ENCODE peak calls at places on chromosome 18, in nine cellular contexts. R is activated CD8-positive, alpha-beta T cell treated with anti-CD3 and anti-CD28 coated beads for 36 hours; C is heart right ventricle; U is transverse colon; W is B cell; M is lung; Z is WTC11; I is omental fat pad; P is epithelial cell of esophagus. N is an unnamed sample.

GRCh38 chr18:50396005-50396404 is 21.2 kb downstream of the SKA1 start:
- DNase-seq in W (no peak), Z (no peak), R (no peak), C (no peak), P (no peak), I (no peak), M (no peak), U (no peak), N (no peak)

GRCh38 chr18:907880-908512 is 3.3 kb downstream of the ADCYAP1 start:
- DNase-seq in M (no peak), C (no peak), U (no peak), I (no peak), P (no peak), W (no peak), R (no peak), Z (peak), N (peak)

GRCh38 chr18:55236150-55236931 is 277.1 kb upstream of the CCDC68 start:
- DNase-seq in Z (no peak), C (peak), U (no peak), R (no peak), I (no peak), M (no peak), P (no peak), W (no peak), N (no peak)

GRCh38 chr18:65983750-65984149 is 232.9 kb downstream of the CDH7 start:
- DNase-seq in P (peak), C (no peak), I (no peak), W (no peak), R (no peak), U (no peak), Z (no peak), M (no peak), N (no peak)

GRCh38 chr18:11906926-11907874 is 917 bp downstream of the MPPE1 start:
- DNase-seq in Z (peak), P (no peak), U (no peak), W (no peak), R (peak), I (no peak), C (no peak), M (no peak), N (no peak)

GRCh38 chr18:12092398-12093229 is 1.0 kb upstream of the ANKRD62 start:
- DNase-seq in I (no peak), C (peak), U (peak), P (peak), Z (peak), W (no peak), M (no peak), R (no peak), N (peak)

GRCh38 chr18:7038330-7038846 is 79.2 kb downstream of the LAMA1 start:
- DNase-seq in Z (peak), P (peak), W (no peak), R (peak), U (peak), I (peak), M (peak), C (peak), N (peak)

GRCh38 chr18:72530622-72531021 is 13.5 kb downstream of the CBLN2 start:
- DNase-seq in C (no peak), I (no peak), M (no peak), Z (no peak), U (no peak), R (no peak), P (peak), W (no peak), N (no peak)

GRCh38 chr18:448116-448515 is 52.4 kb downstream of the COLEC12 start:
- DNase-seq in U (no peak), P (no peak), C (no peak), R (no peak), I (no peak), W (no peak), Z (no peak), M (no peak), N (no peak)

GRCh38 chr18:911025-911424 is 6.4 kb downstream of the ADCYAP1 start:
- DNase-seq in C (no peak), U (no peak), P (no peak), W (no peak), R (no peak), M (no peak), I (no peak), Z (no peak), N (no peak)

GRCh38 chr18:47343291-47343690 is 91.8 kb upstream of the SKOR2 start:
- DNase-seq in I (no peak), Z (no peak), P (no peak), U (no peak), M (no peak), C (no peak), R (no peak), W (no peak), N (no peak)

GRCh38 chr18:11783716-11784331 is 67.4 kb upstream of the CHMP1B start:
- DNase-seq in Z (no peak), M (no peak), R (no peak), P (no peak), W (no peak), C (no peak), I (no peak), U (no peak), N (no peak)

GRCh38 chr18:74742573-74742972 is 144.9 kb downstream of the ZNF407 start:
- DNase-seq in Z (no peak), P (no peak), M (no peak), C (no peak), W (no peak), R (no peak), I (no peak), U (no peak), N (peak)

GRCh38 chr18:34867520-34867919 is 157.4 kb downstream of the DTNA start:
- DNase-seq in M (no peak), I (no peak), U (no peak), Z (peak), W (no peak), P (no peak), R (peak), C (peak), N (peak)

GRCh38 chr18:79926306-79926705 is 25.1 kb downstream of the SLC66A2 start:
- DNase-seq in M (no peak), C (no peak), U (no peak), P (no peak), Z (peak), W (peak), I (peak), R (no peak), N (no peak)

GRCh38 chr18:3514312-3515216 is 64.6 kb downstream of the TGIF1 start:
- DNase-seq in M (no peak), C (no peak), R (no peak), W (no peak), Z (no peak), P (no peak), I (no peak), U (no peak), N (no peak)

GRCh38 chr18:56997200-56997599 is 149.7 kb upstream of the BOD1L2 start:
- DNase-seq in W (no peak), C (no peak), I (no peak), U (no peak), M (no peak), Z (no peak), R (no peak), P (no peak), N (no peak)

GRCh38 chr18:32847719-32848118 is 74.9 kb upstream of the KLHL14 start:
- DNase-seq in I (no peak), U (no peak), R (no peak), P (no peak), M (no peak), W (no peak), Z (peak), C (no peak), N (peak)

GRCh38 chr18:27845897-27846296 is 331.0 kb downstream of the CDH2 start:
- DNase-seq in U (no peak), Z (no peak), C (no peak), M (no peak), W (no peak), I (no peak), P (no peak), R (no peak), N (no peak)

GRCh38 chr18:9354256-9354655 is 19.7 kb downstream of the TWSG1 start:
- DNase-seq in Z (no peak), U (no peak), I (no peak), W (no peak), P (no peak), C (no peak), M (no peak), R (no peak), N (no peak)

GRCh38 chr18:11091746-11092145 is 57.6 kb downstream of the PIEZO2 start:
- DNase-seq in Z (no peak), I (no peak), W (no peak), R (no peak), M (no peak), C (no peak), U (no peak), P (no peak), N (no peak)

GRCh38 chr18:69838620-69839411 is 108.9 kb downstream of the CD226 start:
- DNase-seq in C (no peak), Z (peak), P (peak), M (no peak), R (peak), W (no peak), I (no peak), U (no peak), N (peak)

GRCh38 chr18:14189858-14190257 is 57.6 kb upstream of the ZNF519 start:
- DNase-seq in U (no peak), I (no peak), M (no peak), Z (no peak), C (no peak), R (peak), W (no peak), P (peak), N (no peak)

GRCh38 chr18:2958819-2959298 is 54.1 kb downstream of the LPIN2 start:
- DNase-seq in C (no peak), M (no peak), W (no peak), Z (no peak), P (no peak), U (no peak), R (peak), I (no peak), N (no peak)

GRCh38 chr18:51391215-51391614 is 193.7 kb upstream of the MEX3C start:
- DNase-seq in C (no peak), Z (no peak), P (no peak), I (no peak), W (no peak), M (no peak), R (no peak), U (no peak), N (no peak)

GRCh38 chr18:42072407-42072806 is 117.4 kb downstream of the PIK3C3 start:
- DNase-seq in C (no peak), W (no peak), M (no peak), P (no peak), I (no peak), Z (no peak), U (no peak), R (peak), N (no peak)
- TF ChIP-seq CTCF in C (no peak), W (no peak), M (no peak), P (no peak), I (no peak), Z (no peak), U (no peak), R (peak), N (no peak)

DNA sequence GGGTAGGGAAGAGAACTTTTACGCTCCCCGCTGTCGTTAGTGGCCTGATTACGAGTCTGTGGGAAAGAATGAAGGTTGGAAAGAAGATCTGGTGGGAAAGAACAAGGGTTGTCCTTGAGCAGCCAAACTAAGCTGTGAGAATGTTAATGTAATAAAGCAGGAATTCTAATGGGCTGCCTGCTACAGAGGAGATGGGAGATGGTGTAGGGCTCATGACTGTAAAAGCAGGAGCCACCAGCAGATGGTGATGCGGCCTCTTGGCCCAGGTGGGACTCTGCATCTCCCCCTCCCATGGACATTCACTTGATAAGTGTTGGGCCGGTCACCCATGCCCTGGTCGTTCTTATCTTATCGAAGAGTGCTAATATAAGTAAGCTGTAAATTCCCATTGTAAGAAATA is 150.0 kb downstream of the NEDD4L start:
- DNase-seq in R (no peak), P (no peak), Z (peak), I (no peak), C (no peak), M (no peak), U (no peak), W (no peak), N (peak)
- TF ChIP-seq CTCF in R (no peak), P (peak), Z (peak), I (no peak), C (peak), M (no peak), U (no peak), W (no peak), N (peak)

GRCh38 chr18:21914739-21915319 is 174.2 kb downstream of the MIB1 start:
- DNase-seq in W (no peak), P (peak), I (no peak), R (no peak), Z (peak), C (no peak), M (no peak), U (peak), N (peak)
- TF ChIP-seq CTCF in W (no peak), P (peak), I (no peak), R (peak), Z (peak), C (peak), M (peak), U (peak), N (peak)

GRCh38 chr18:36714476-36714875 is 114.3 kb downstream of the TPGS2 start:
- DNase-seq in W (no peak), Z (no peak), M (no peak), U (no peak), P (no peak), I (no peak), R (no peak), C (no peak), N (no peak)
- TF ChIP-seq CTCF in W (no peak), Z (no peak), M (no peak), U (no peak), P (no peak), I (no peak), R (no peak), C (no peak), N (no peak)

DNA sequence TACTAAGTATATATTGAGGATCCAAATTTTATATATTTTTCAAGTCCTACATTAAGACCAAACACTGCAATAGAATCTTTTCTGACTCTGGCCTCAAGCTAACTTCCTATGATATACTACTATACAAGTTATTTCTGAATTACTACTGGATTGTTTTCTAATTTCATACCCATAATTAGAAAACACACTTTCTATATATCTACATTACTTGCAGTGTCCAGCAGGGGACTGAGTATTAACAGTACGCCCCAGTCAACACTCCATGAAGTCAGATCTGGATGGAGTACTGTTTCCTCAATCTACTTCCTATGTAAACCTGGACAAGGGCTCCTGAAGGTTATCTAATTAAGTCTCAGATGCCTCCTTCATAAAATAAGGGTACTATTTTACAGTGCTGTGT is 26.5 kb downstream of the RMP24 start:
- DNase-seq in M (no peak), R (no peak), C (no peak), U (no peak), P (peak), Z (no peak), I (no peak), W (no peak), N (no peak)
- TF ChIP-seq CTCF in M (no peak), R (peak), C (peak), U (peak), P (peak), Z (no peak), I (no peak), W (peak), N (peak)